ENCODE peak calls at places on chromosomes 4 and X, in four cellular contexts. One of them, this sample, is unnamed.

GRCh38 chrX:137707348-137707747 is 141.4 kb downstream of the ZIC3 start:
- DNase-seq in hepatocyte: no peak
- DNase-seq in PC-3: no peak
- DNase-seq in HCT116: no peak
- DNase-seq in this sample: no peak

GRCh38 chr4:38179690-38180299 is 219.6 kb downstream of the PTTG2 start:
- DNase-seq in hepatocyte: peak; percentile 89
- DNase-seq in PC-3: peak; percentile 78
- DNase-seq in HCT116: no peak
- DNase-seq in this sample: peak; percentile 75

GRCh38 chr4:156771171-156771837 is 200.3 kb downstream of the PDGFC start:
- DNase-seq in hepatocyte: no peak
- DNase-seq in PC-3: peak; percentile 85
- DNase-seq in HCT116: peak; percentile 51
- DNase-seq in this sample: peak; percentile 51

GRCh38 chr4:910366-911091 is 21.6 kb downstream of the GAK start:
- DNase-seq in hepatocyte: no peak
- DNase-seq in PC-3: no peak
- DNase-seq in HCT116: no peak
- DNase-seq in this sample: no peak

GRCh38 chr4:92307156-92307555 is 3.4 kb downstream of the GRID2 start:
- DNase-seq in hepatocyte: no peak
- DNase-seq in PC-3: no peak
- DNase-seq in HCT116: no peak
- DNase-seq in this sample: no peak

GRCh38 chr4:180391613-180392012 is 1851.6 kb upstream of the TENM3 start:
- DNase-seq in hepatocyte: no peak
- DNase-seq in PC-3: no peak
- DNase-seq in HCT116: no peak
- DNase-seq in this sample: no peak

GRCh38 chrX:113399501-113400192 is 559.0 kb upstream of the AMOT start:
- DNase-seq in hepatocyte: no peak
- DNase-seq in PC-3: peak; percentile 2
- DNase-seq in HCT116: peak; percentile 3
- DNase-seq in this sample: no peak

GRCh38 chr4:9602389-9602914 is 158.2 kb downstream of the DEFB131A start:
- DNase-seq in hepatocyte: no peak
- DNase-seq in PC-3: no peak
- DNase-seq in HCT116: no peak
- DNase-seq in this sample: no peak

DNA sequence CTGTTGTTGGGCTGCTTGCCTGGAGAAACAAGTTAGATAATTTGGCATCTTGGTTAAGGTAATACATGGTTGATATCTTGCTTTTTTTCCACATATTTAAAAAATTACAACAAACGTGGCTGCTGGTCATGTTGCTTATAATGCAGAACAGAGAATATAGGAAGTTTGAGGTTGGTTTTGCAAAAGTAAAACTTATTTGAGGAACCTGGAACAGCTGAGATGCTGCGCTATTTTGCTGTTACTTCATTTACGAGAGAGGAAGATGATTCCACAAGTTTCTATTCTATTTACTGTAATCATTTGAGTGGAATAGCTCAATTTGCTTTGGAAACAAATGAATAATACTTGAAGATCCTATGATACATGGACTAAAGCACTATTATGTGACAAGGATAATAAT is 118.9 kb downstream of the TMA16 start:
- DNase-seq in hepatocyte: no peak
- DNase-seq in PC-3: no peak
- DNase-seq in HCT116: no peak
- DNase-seq in this sample: no peak
- TF ChIP-seq EZH2phosphoT487 in hepatocyte: no peak
- TF ChIP-seq EZH2phosphoT487 in PC-3: no peak
- TF ChIP-seq EZH2phosphoT487 in HCT116: no peak
- TF ChIP-seq EZH2phosphoT487 in this sample: no peak

DNA sequence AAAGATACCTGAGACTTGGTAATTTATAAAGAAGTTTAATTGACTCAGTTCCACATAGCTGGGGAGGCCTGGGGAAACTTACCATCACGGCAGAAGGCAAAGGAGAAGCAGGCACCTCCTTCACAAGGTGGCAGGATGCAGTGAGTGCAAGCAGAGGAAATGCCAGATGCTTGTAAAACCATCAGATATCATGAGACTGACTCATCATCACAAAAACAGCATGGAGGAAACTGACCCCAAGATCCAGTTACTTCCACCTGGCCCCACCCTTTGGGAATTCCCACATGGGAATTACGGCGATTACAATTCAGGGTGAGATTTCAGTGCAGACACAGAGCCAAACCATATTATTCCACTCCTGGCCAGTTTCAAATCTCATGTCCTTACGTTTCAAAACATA is 514.7 kb upstream of the SPANXN1 start:
- DNase-seq in hepatocyte: no peak
- DNase-seq in PC-3: peak; percentile 60
- DNase-seq in HCT116: no peak
- DNase-seq in this sample: no peak
- H3K9me3 ChIP-seq in hepatocyte: no peaks in the 10 kb centered on the region
- H3K9me3 ChIP-seq in PC-3: no peaks in the 10 kb centered on the region
- H3K9me3 ChIP-seq in HCT116: no peaks in the 10 kb centered on the region
- H3K9me3 ChIP-seq in this sample: peaks cover 10% of the 10 kb centered on the region

GRCh38 chr4:173507471-173508385 is 22.3 kb downstream of the HAND2 start:
- DNase-seq in hepatocyte: peak; percentile 10
- DNase-seq in PC-3: no peak
- DNase-seq in HCT116: no peak
- DNase-seq in this sample: peak; percentile 46

GRCh38 chr4:173506780-173507211 is 23.2 kb downstream of the HAND2 start:
- DNase-seq in hepatocyte: no peak
- DNase-seq in PC-3: no peak
- DNase-seq in HCT116: no peak
- DNase-seq in this sample: peak; percentile 75

GRCh38 chr4:173504181-173504503 is 25.9 kb downstream of the HAND2 start:
- DNase-seq in hepatocyte: no peak
- DNase-seq in PC-3: peak; percentile 33
- DNase-seq in HCT116: no peak
- DNase-seq in this sample: no peak

GRCh38 chr4:173508386-173509002 is 21.5 kb downstream of the HAND2 start:
- DNase-seq in hepatocyte: peak; percentile 4
- DNase-seq in PC-3: no peak
- DNase-seq in HCT116: no peak
- DNase-seq in this sample: peak; percentile 61

GRCh38 chr4:173505924-173506779 is 23.9 kb downstream of the HAND2 start:
- DNase-seq in hepatocyte: peak; percentile 61
- DNase-seq in PC-3: peak; percentile 56
- DNase-seq in HCT116: peak; percentile 56
- DNase-seq in this sample: peak; percentile 81
- TF ChIP-seq CTCF in hepatocyte: peak; percentile 51
- TF ChIP-seq CTCF in PC-3: peak; percentile 74
- TF ChIP-seq CTCF in HCT116: peak; percentile 91
- TF ChIP-seq CTCF in this sample: peak; percentile 80

DNA sequence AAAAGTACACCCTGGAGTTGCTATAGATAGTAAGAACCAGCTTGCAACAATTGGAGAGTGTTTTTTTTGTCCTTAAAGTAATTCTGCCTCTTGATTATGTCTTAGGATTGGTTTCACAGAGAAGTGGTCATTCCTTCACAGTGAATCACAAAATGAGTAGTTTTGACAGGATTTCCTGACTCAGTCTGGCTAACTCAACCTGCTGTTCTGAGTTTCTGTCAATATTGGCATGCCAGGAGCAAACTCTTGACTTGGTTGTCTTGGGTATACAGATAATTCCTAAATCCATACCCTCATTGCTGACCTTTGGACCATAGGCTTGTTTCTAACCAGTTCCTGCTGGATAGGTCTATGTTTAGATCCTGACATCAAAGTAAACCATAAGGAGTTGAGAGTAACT is 9.4 kb downstream of the FHIP1A start:
- DNase-seq in hepatocyte: peak; percentile 66
- DNase-seq in PC-3: peak; percentile 91
- DNase-seq in HCT116: peak; percentile 53
- DNase-seq in this sample: no peak
- TF ChIP-seq EZH2phosphoT487 in hepatocyte: no peak
- TF ChIP-seq EZH2phosphoT487 in PC-3: no peak
- TF ChIP-seq EZH2phosphoT487 in HCT116: no peak
- TF ChIP-seq EZH2phosphoT487 in this sample: no peak

GRCh38 chrX:66408507-66408906 is 230.4 kb downstream of the EDA2R start:
- DNase-seq in hepatocyte: no peak
- DNase-seq in PC-3: peak; percentile 8
- DNase-seq in HCT116: no peak
- DNase-seq in this sample: no peak
- H3K9me3 ChIP-seq in hepatocyte: no peaks in the 10 kb centered on the region
- H3K9me3 ChIP-seq in PC-3: no peaks in the 10 kb centered on the region
- H3K9me3 ChIP-seq in HCT116: no peaks in the 10 kb centered on the region
- H3K9me3 ChIP-seq in this sample: peaks cover 23% of the 10 kb centered on the region

DNA sequence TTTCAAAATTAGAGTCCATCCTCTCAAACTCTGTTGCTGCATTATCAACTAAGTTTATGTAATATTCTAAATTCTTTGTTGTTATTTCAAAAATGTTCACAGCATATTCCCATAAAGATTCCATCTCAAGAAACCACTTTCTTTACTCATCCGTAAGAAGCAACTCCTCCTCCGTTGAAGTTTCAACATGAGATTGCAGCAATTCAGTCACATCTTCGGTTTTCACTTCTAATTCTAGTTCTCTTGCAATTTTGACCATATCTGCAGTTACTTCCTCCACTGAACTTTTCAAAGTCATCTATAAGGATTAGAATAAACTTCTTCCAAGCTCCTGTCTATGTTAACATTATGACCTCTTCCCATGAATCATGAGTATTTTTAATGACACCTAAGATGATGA is 216.6 kb upstream of the SLC7A11 start:
- DNase-seq in hepatocyte: no peak
- DNase-seq in PC-3: no peak
- DNase-seq in HCT116: no peak
- DNase-seq in this sample: no peak
- TF ChIP-seq CTCF in hepatocyte: no peak
- TF ChIP-seq CTCF in PC-3: no peak
- TF ChIP-seq CTCF in HCT116: no peak
- TF ChIP-seq CTCF in this sample: no peak

GRCh38 chr4:128657638-128658037 is 151.9 kb upstream of the JADE1 start:
- DNase-seq in hepatocyte: no peak
- DNase-seq in PC-3: no peak
- DNase-seq in HCT116: no peak
- DNase-seq in this sample: no peak

GRCh38 chr4:128661529-128661928 is 148.0 kb upstream of the JADE1 start:
- DNase-seq in hepatocyte: peak; percentile 67
- DNase-seq in PC-3: no peak
- DNase-seq in HCT116: no peak
- DNase-seq in this sample: no peak

GRCh38 chr4:128663325-128663724 is 146.2 kb upstream of the JADE1 start:
- DNase-seq in hepatocyte: no peak
- DNase-seq in PC-3: no peak
- DNase-seq in HCT116: no peak
- DNase-seq in this sample: no peak

GRCh38 chr4:128658214-128658621 is 151.3 kb upstream of the JADE1 start:
- DNase-seq in hepatocyte: no peak
- DNase-seq in PC-3: no peak
- DNase-seq in HCT116: no peak
- DNase-seq in this sample: no peak

DNA sequence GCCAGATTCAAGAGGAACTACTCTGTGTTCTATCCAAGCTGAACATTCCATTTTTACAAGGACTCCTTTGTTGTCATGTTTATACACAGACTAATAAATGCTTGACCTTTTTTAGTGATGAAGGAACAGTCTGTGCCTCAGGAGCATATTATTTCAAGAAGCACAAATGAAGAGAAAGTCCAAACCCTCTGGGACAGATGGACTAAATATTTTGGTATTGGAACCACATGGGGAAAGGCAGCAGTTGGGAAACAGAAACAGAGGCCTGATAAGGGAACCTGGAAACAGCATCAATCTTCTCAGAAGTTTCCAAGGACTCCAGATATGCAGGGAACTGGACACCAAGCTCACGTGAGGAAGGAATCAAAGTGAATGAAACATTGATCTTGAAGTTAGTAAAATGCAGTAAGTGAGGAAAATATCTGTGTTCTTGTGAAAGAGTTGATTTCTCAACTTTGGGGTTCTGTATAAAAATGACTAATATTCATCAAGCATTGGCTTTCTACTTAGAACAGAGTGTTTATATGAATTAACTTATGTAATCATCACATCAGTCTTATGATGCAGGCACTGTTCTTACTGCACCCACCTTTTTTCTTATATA is 149.0 kb upstream of the JADE1 start:
- DNase-seq in hepatocyte: peak; percentile 28
- DNase-seq in PC-3: no peak
- DNase-seq in HCT116: no peak
- DNase-seq in this sample: no peak
- TF ChIP-seq EZH2phosphoT487 in hepatocyte: no peak
- TF ChIP-seq EZH2phosphoT487 in PC-3: no peak
- TF ChIP-seq EZH2phosphoT487 in HCT116: no peak
- TF ChIP-seq EZH2phosphoT487 in this sample: no peak

DNA sequence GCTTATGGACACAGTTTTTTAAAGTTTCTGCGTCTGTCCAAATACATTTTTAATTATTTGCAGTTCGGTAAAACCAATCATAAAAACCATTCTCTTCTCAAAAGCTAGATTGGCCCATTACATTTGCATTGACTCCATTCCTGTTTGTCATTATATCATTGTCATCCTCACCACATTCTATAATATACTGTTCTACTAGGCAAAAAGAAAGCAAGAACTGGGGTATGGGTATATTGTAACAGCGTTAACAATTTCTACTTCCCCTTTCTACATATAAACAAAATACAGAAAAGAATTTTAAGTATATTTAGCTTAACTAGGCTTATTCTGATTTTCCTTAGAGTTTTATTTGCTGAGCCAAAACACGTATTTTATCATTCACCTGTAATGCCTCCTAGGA is 91.8 kb downstream of the RAP1GDS1 start:
- DNase-seq in hepatocyte: no peak
- DNase-seq in PC-3: no peak
- DNase-seq in HCT116: no peak
- DNase-seq in this sample: no peak
- H3K9me3 ChIP-seq in hepatocyte: no peaks in the 10 kb centered on the region
- H3K9me3 ChIP-seq in PC-3: no peaks in the 10 kb centered on the region
- H3K9me3 ChIP-seq in HCT116: no peaks in the 10 kb centered on the region
- H3K9me3 ChIP-seq in this sample: no peaks in the 10 kb centered on the region